ENCODE peak calls at places on chromosomes 16 and 17, in eight cellular contexts. F is neuronal stem cell; A is activated CD4-positive, alpha-beta T cell treated with anti-CD3 and anti-CD28 coated beads, Interleukin-2, amount 50 U/mL, for 1 hour; M is upper lobe of right lung; D is KBM-7; P is stimulated activated naive CD8-positive, alpha-beta T cell treated with anti-CD3 and anti-CD28 coated beads, Interleukin-15, amount 100 ng/mL, for 72 hours; V is progenitor cell of endocrine pancreas; Z is amygdala. K is an unnamed sample.

GRCh38 chr17:47742319-47743181 is 9.5 kb downstream of the TBX21 start:
- DNase-seq in F (peak; percentile 61), A (peak; percentile 37), M (no peak), D (peak; percentile 55), P (no peak), V (peak; percentile 53), Z (no peak), K (peak; percentile 43)

GRCh38 chr17:10993126-10993525 is 155.2 kb upstream of the PIRT start:
- DNase-seq in F (no peak), A (no peak), M (no peak), D (no peak), P (no peak), V (no peak), Z (no peak), K (no peak)

GRCh38 chr17:41781404-41782110 is 5.0 kb downstream of the JUP start:
- DNase-seq in F (no peak), A (no peak), M (no peak), D (no peak), P (no peak), V (no peak), Z (no peak), K (no peak)

GRCh38 chr17:78672880-78673371 is 95.7 kb upstream of the DNAH17 start:
- DNase-seq in F (no peak), A (no peak), M (peak; percentile 63), D (no peak), P (no peak), V (no peak), Z (no peak), K (no peak)

GRCh38 chr17:78898075-78898836 is 4.7 kb downstream of the CEP295NL start:
- DNase-seq in F (no peak), A (no peak), M (no peak), D (no peak), P (no peak), V (no peak), Z (no peak), K (no peak)

GRCh38 chr17:9436629-9437028 is 139.0 kb downstream of the STX8 start:
- DNase-seq in F (no peak), A (no peak), M (no peak), D (no peak), P (no peak), V (no peak), Z (no peak), K (no peak)

GRCh38 chr17:64278614-64279013 is 15.6 kb upstream of the TEX2 start:
- DNase-seq in F (no peak), A (no peak), M (no peak), D (no peak), P (no peak), V (no peak), Z (no peak), K (no peak)

GRCh38 chr16:76607317-76607716 is 330.1 kb downstream of the CNTNAP4 start:
- DNase-seq in F (no peak), A (no peak), M (no peak), D (no peak), P (no peak), V (no peak), Z (no peak), K (no peak)

GRCh38 chr17:57782642-57783337 is 37.7 kb upstream of the CCDC182 start:
- DNase-seq in F (peak; percentile 40), A (no peak), M (no peak), D (no peak), P (no peak), V (no peak), Z (no peak), K (no peak)

GRCh38 chr17:63966646-63967265 is 6.0 kb downstream of the SCN4A start:
- DNase-seq in F (no peak), A (no peak), M (no peak), D (no peak), P (peak; percentile 46), V (no peak), Z (no peak), K (peak; percentile 34)

GRCh38 chr17:51118330-51119195 is 2.1 kb downstream of the SPAG9 start:
- DNase-seq in F (no peak), A (no peak), M (no peak), D (peak; percentile 18), P (no peak), V (no peak), Z (no peak), K (no peak)

K was measured in activated naive CD4-positive, alpha-beta T cell treated with Interleukin-2 at 50 U/mL for 16 hours.